ENCODE peak calls at places on chromosomes 12 and 14, in seven cellular contexts. One of them, this sample, is unnamed.

GRCh38 chr14:104710071-104710735 is 13.8 kb upstream of the ADSS1 start:
- DNase-seq in DND-41: no peak
- DNase-seq in GM23338: no peak
- DNase-seq in RWPE2: no peak
- DNase-seq in fibroblast of mammary gland: no peak
- DNase-seq in neural progenitor cell: no peak
- DNase-seq in fibroblast of the aortic adventitia: no peak
- DNase-seq in this sample: no peak

GRCh38 chr14:23252420-23253333 is 14.9 kb downstream of the RNF212B start:
- DNase-seq in neural progenitor cell: peak
- DNase-seq in RWPE2: no peak
- DNase-seq in GM23338: peak
- DNase-seq in fibroblast of the aortic adventitia: no peak
- DNase-seq in DND-41: no peak
- DNase-seq in fibroblast of mammary gland: no peak
- DNase-seq in this sample: no peak

GRCh38 chr12:120693848-120694247 is 6.9 kb downstream of the MLEC start:
- DNase-seq in RWPE2: no peak
- DNase-seq in fibroblast of the aortic adventitia: no peak
- DNase-seq in neural progenitor cell: peak
- DNase-seq in fibroblast of mammary gland: no peak
- DNase-seq in GM23338: peak
- DNase-seq in DND-41: no peak
- DNase-seq in this sample: no peak

GRCh38 chr12:95848575-95849388 is 10.0 kb upstream of the SNRPF start:
- DNase-seq in fibroblast of mammary gland: peak
- DNase-seq in fibroblast of the aortic adventitia: peak
- DNase-seq in RWPE2: no peak
- DNase-seq in DND-41: peak
- DNase-seq in neural progenitor cell: peak
- DNase-seq in GM23338: peak
- DNase-seq in this sample: peak

GRCh38 chr12:12477532-12477890 is 85.2 kb downstream of the DUSP16 start:
- DNase-seq in RWPE2: no peak
- DNase-seq in neural progenitor cell: no peak
- DNase-seq in GM23338: no peak
- DNase-seq in fibroblast of mammary gland: no peak
- DNase-seq in fibroblast of the aortic adventitia: no peak
- DNase-seq in DND-41: no peak
- DNase-seq in this sample: no peak

GRCh38 chr14:78358631-78359030 is 188.5 kb downstream of the NRXN3 start:
- DNase-seq in RWPE2: no peak
- DNase-seq in fibroblast of mammary gland: no peak
- DNase-seq in DND-41: no peak
- DNase-seq in fibroblast of the aortic adventitia: no peak
- DNase-seq in neural progenitor cell: no peak
- DNase-seq in GM23338: no peak
- DNase-seq in this sample: no peak

GRCh38 chr14:45838597-45838996 is 585.6 kb upstream of the MIS18BP1 start:
- DNase-seq in fibroblast of the aortic adventitia: no peak
- DNase-seq in RWPE2: no peak
- DNase-seq in neural progenitor cell: peak
- DNase-seq in GM23338: peak
- DNase-seq in fibroblast of mammary gland: peak
- DNase-seq in DND-41: no peak
- DNase-seq in this sample: no peak

GRCh38 chr12:55970775-55971174 is 3.1 kb upstream of the RAB5B start:
- DNase-seq in GM23338: no peak
- DNase-seq in DND-41: no peak
- DNase-seq in fibroblast of the aortic adventitia: peak
- DNase-seq in neural progenitor cell: no peak
- DNase-seq in RWPE2: no peak
- DNase-seq in fibroblast of mammary gland: peak
- DNase-seq in this sample: peak

GRCh38 chr12:5489760-5490432 is 58.0 kb downstream of the NTF3 start:
- DNase-seq in neural progenitor cell: no peak
- DNase-seq in DND-41: no peak
- DNase-seq in RWPE2: no peak
- DNase-seq in GM23338: no peak
- DNase-seq in fibroblast of the aortic adventitia: no peak
- DNase-seq in fibroblast of mammary gland: no peak
- DNase-seq in this sample: peak

GRCh38 chr12:20601668-20602280 is 93.4 kb upstream of the SLCO1C1 start:
- DNase-seq in fibroblast of the aortic adventitia: peak
- DNase-seq in fibroblast of mammary gland: peak
- DNase-seq in RWPE2: no peak
- DNase-seq in DND-41: no peak
- DNase-seq in GM23338: peak
- DNase-seq in neural progenitor cell: peak
- DNase-seq in this sample: peak

GRCh38 chr12:2248901-2249381 is 196.2 kb downstream of the CACNA1C start:
- DNase-seq in fibroblast of the aortic adventitia: no peak
- DNase-seq in RWPE2: no peak
- DNase-seq in neural progenitor cell: no peak
- DNase-seq in DND-41: no peak
- DNase-seq in GM23338: no peak
- DNase-seq in fibroblast of mammary gland: peak
- DNase-seq in this sample: peak

GRCh38 chr14:92510972-92511371 is 2.6 kb upstream of the RIN3 start:
- DNase-seq in RWPE2: peak
- DNase-seq in DND-41: no peak
- DNase-seq in fibroblast of the aortic adventitia: no peak
- DNase-seq in neural progenitor cell: peak
- DNase-seq in GM23338: peak
- DNase-seq in fibroblast of mammary gland: no peak
- DNase-seq in this sample: no peak

GRCh38 chr12:57227315-57228115 is 2.0 kb upstream of the SHMT2 start:
- DNase-seq in GM23338: peak
- DNase-seq in neural progenitor cell: no peak
- DNase-seq in fibroblast of the aortic adventitia: no peak
- DNase-seq in RWPE2: no peak
- DNase-seq in fibroblast of mammary gland: no peak
- DNase-seq in DND-41: no peak
- DNase-seq in this sample: peak

GRCh38 chr14:61673305-61673704 is 22.0 kb upstream of the HIF1A start:
- DNase-seq in DND-41: no peak
- DNase-seq in neural progenitor cell: no peak
- DNase-seq in fibroblast of the aortic adventitia: no peak
- DNase-seq in GM23338: peak
- DNase-seq in fibroblast of mammary gland: no peak
- DNase-seq in RWPE2: no peak
- DNase-seq in this sample: no peak

GRCh38 chr12:109928058-109928656 is 28.1 kb downstream of the TCHP start:
- DNase-seq in RWPE2: no peak
- DNase-seq in DND-41: no peak
- DNase-seq in neural progenitor cell: no peak
- DNase-seq in fibroblast of the aortic adventitia: no peak
- DNase-seq in fibroblast of mammary gland: no peak
- DNase-seq in GM23338: no peak
- DNase-seq in this sample: no peak

GRCh38 chr12:47133981-47134380 is 54.2 kb upstream of the AMIGO2 start:
- DNase-seq in RWPE2: no peak
- DNase-seq in fibroblast of the aortic adventitia: no peak
- DNase-seq in GM23338: no peak
- DNase-seq in neural progenitor cell: no peak
- DNase-seq in DND-41: no peak
- DNase-seq in fibroblast of mammary gland: no peak
- DNase-seq in this sample: no peak

GRCh38 chr12:121033625-121034349 is 5.3 kb downstream of the OASL start:
- DNase-seq in GM23338: no peak
- DNase-seq in neural progenitor cell: no peak
- DNase-seq in DND-41: peak
- DNase-seq in RWPE2: no peak
- DNase-seq in fibroblast of the aortic adventitia: peak
- DNase-seq in fibroblast of mammary gland: peak
- DNase-seq in this sample: peak

GRCh38 chr12:39780527-39781446 is 161.2 kb upstream of the ABCD2 start:
- DNase-seq in fibroblast of the aortic adventitia: no peak
- DNase-seq in DND-41: no peak
- DNase-seq in neural progenitor cell: no peak
- DNase-seq in RWPE2: no peak
- DNase-seq in fibroblast of mammary gland: peak
- DNase-seq in GM23338: no peak
- DNase-seq in this sample: no peak

GRCh38 chr12:131091413-131091975 is 137.8 kb downstream of the ADGRD1 start:
- DNase-seq in GM23338: no peak
- DNase-seq in neural progenitor cell: no peak
- DNase-seq in fibroblast of the aortic adventitia: no peak
- DNase-seq in DND-41: no peak
- DNase-seq in RWPE2: no peak
- DNase-seq in fibroblast of mammary gland: no peak
- DNase-seq in this sample: no peak

GRCh38 chr12:77946541-77947021 is 115.9 kb downstream of the NAV3 start:
- DNase-seq in GM23338: no peak
- DNase-seq in DND-41: no peak
- DNase-seq in fibroblast of the aortic adventitia: peak
- DNase-seq in neural progenitor cell: no peak
- DNase-seq in fibroblast of mammary gland: no peak
- DNase-seq in RWPE2: no peak
- DNase-seq in this sample: peak

GRCh38 chr14:106210650-106211049 is 684.3 kb downstream of the TMEM121 start:
- DNase-seq in fibroblast of mammary gland: no peak
- DNase-seq in GM23338: no peak
- DNase-seq in fibroblast of the aortic adventitia: no peak
- DNase-seq in DND-41: peak
- DNase-seq in neural progenitor cell: no peak
- DNase-seq in RWPE2: no peak
- DNase-seq in this sample: no peak

GRCh38 chr12:110856517-110856916 is 9.7 kb downstream of the CCDC63 start:
- DNase-seq in RWPE2: no peak
- DNase-seq in fibroblast of mammary gland: no peak
- DNase-seq in DND-41: no peak
- DNase-seq in GM23338: no peak
- DNase-seq in fibroblast of the aortic adventitia: no peak
- DNase-seq in neural progenitor cell: no peak
- DNase-seq in this sample: no peak

GRCh38 chr12:66051361-66051760 is 79.2 kb downstream of the LLPH start:
- DNase-seq in fibroblast of the aortic adventitia: peak
- DNase-seq in neural progenitor cell: no peak
- DNase-seq in RWPE2: no peak
- DNase-seq in GM23338: no peak
- DNase-seq in DND-41: no peak
- DNase-seq in fibroblast of mammary gland: no peak
- DNase-seq in this sample: no peak

GRCh38 chr14:95303107-95303506 is 16.6 kb downstream of the CLMN start:
- DNase-seq in RWPE2: no peak
- DNase-seq in GM23338: no peak
- DNase-seq in neural progenitor cell: no peak
- DNase-seq in fibroblast of the aortic adventitia: no peak
- DNase-seq in fibroblast of mammary gland: no peak
- DNase-seq in DND-41: no peak
- DNase-seq in this sample: no peak
- H3K4me3 ChIP-seq in RWPE2: no peak
- H3K4me3 ChIP-seq in GM23338: no peak
- H3K4me3 ChIP-seq in neural progenitor cell: no peak
- H3K4me3 ChIP-seq in fibroblast of the aortic adventitia: no peak
- H3K4me3 ChIP-seq in fibroblast of mammary gland: no peak
- H3K4me3 ChIP-seq in DND-41: no peak
- H3K4me3 ChIP-seq in this sample: no peak

DNA sequence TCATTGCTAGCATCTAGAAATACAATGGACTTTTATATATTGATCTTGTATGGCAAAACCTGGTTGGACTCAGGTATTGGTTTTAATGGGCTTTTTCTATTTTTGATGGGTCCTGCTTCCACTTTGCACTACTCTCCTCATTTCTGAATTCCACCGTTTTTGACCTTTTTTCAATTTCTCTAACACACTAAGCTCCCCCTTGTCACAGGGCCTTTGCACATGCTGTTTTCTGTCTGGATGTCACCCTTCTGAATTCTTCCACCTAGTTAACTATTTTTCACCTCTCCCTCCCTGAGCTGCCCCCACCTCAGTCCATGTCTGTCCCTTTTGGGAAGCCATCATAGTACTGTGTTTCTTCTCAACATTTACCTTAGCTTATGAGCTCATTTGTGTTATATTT is 112.7 kb upstream of the FRMD6 start:
- DNase-seq in neural progenitor cell: no peak
- DNase-seq in DND-41: no peak
- DNase-seq in fibroblast of mammary gland: no peak
- DNase-seq in GM23338: no peak
- DNase-seq in RWPE2: no peak
- DNase-seq in fibroblast of the aortic adventitia: no peak
- DNase-seq in this sample: no peak
- H3K4me3 ChIP-seq in neural progenitor cell: no peak
- H3K4me3 ChIP-seq in DND-41: no peak
- H3K4me3 ChIP-seq in fibroblast of mammary gland: no peak
- H3K4me3 ChIP-seq in GM23338: no peak
- H3K4me3 ChIP-seq in RWPE2: no peak
- H3K4me3 ChIP-seq in fibroblast of the aortic adventitia: no peak
- H3K4me3 ChIP-seq in this sample: no peak

GRCh38 chr12:48788522-48788851 is 402 bp downstream of the ADCY6 start:
- DNase-seq in neural progenitor cell: no peak
- DNase-seq in GM23338: no peak
- DNase-seq in fibroblast of mammary gland: no peak
- DNase-seq in fibroblast of the aortic adventitia: no peak
- DNase-seq in RWPE2: no peak
- DNase-seq in DND-41: no peak
- DNase-seq in this sample: no peak
- H3K4me3 ChIP-seq in neural progenitor cell: peak
- H3K4me3 ChIP-seq in GM23338: peak
- H3K4me3 ChIP-seq in fibroblast of mammary gland: peak
- H3K4me3 ChIP-seq in fibroblast of the aortic adventitia: peak
- H3K4me3 ChIP-seq in RWPE2: peak
- H3K4me3 ChIP-seq in DND-41: no peak
- H3K4me3 ChIP-seq in this sample: peak

GRCh38 chr12:613996-614726 is 49.1 kb downstream of the NINJ2 start:
- DNase-seq in fibroblast of mammary gland: peak
- DNase-seq in neural progenitor cell: peak
- DNase-seq in fibroblast of the aortic adventitia: peak
- DNase-seq in DND-41: peak
- DNase-seq in RWPE2: no peak
- DNase-seq in GM23338: peak
- DNase-seq in this sample: no peak
- H3K4me3 ChIP-seq in fibroblast of mammary gland: no peak
- H3K4me3 ChIP-seq in neural progenitor cell: no peak
- H3K4me3 ChIP-seq in fibroblast of the aortic adventitia: no peak
- H3K4me3 ChIP-seq in DND-41: no peak
- H3K4me3 ChIP-seq in RWPE2: no peak
- H3K4me3 ChIP-seq in GM23338: no peak
- H3K4me3 ChIP-seq in this sample: no peak

GRCh38 chr12:32834122-32834521 is 62.5 kb downstream of the PKP2 start:
- DNase-seq in DND-41: no peak
- DNase-seq in RWPE2: no peak
- DNase-seq in fibroblast of mammary gland: no peak
- DNase-seq in GM23338: no peak
- DNase-seq in fibroblast of the aortic adventitia: no peak
- DNase-seq in neural progenitor cell: no peak
- DNase-seq in this sample: no peak
- H3K4me3 ChIP-seq in DND-41: no peak
- H3K4me3 ChIP-seq in RWPE2: no peak
- H3K4me3 ChIP-seq in fibroblast of mammary gland: no peak
- H3K4me3 ChIP-seq in GM23338: no peak
- H3K4me3 ChIP-seq in fibroblast of the aortic adventitia: no peak
- H3K4me3 ChIP-seq in neural progenitor cell: no peak
- H3K4me3 ChIP-seq in this sample: no peak

This sample was measured in AG10803.